ENCODE peak calls at places on chromosomes 12 and 14, in eight cellular contexts. X is NT2/D1; I is WERI-Rb-1; E is body of pancreas; G is breast epithelium; K is heart left ventricle; S is CD4-positive, alpha-beta memory T cell; N is endodermal cell. B is an unnamed sample. For H3K9me3, the result is how much of the 10 kb centered on the place peaks cover.

GRCh38 chr12:12927211-12928079 is 24.5 kb downstream of the GPRC5D start:
- DNase-seq in I (no peak), N (no peak), K (peak), X (no peak), E (peak), S (peak), G (peak), B (no peak)

GRCh38 chr12:27273114-27273513 is 29.0 kb downstream of the STK38L start:
- DNase-seq in X (no peak), G (no peak), S (no peak), N (no peak), E (no peak), K (no peak), I (no peak), B (no peak)

GRCh38 chr14:89660183-89660582 is 243.2 kb upstream of the FOXN3 start:
- DNase-seq in I (no peak), G (no peak), E (no peak), N (no peak), X (no peak), S (no peak), K (peak), B (no peak)

GRCh38 chr12:55681142-55682077 is 26.3 kb downstream of the ITGA7 start:
- DNase-seq in K (peak), N (peak), E (peak), I (peak), X (peak), G (no peak), S (no peak), B (peak)

GRCh38 chr12:55718020-55718419 is 2.2 kb upstream of the RDH5 start:
- DNase-seq in I (peak), N (peak), X (no peak), E (no peak), S (no peak), K (no peak), G (peak), B (peak)

GRCh38 chr14:20603813-20604212 is 12.6 kb upstream of the RNASE12 start:
- DNase-seq in K (no peak), S (no peak), N (no peak), I (no peak), E (no peak), G (no peak), X (no peak), B (no peak)

GRCh38 chr14:79510659-79511058 is 700.6 kb downstream of the DIO2 start:
- DNase-seq in E (no peak), I (no peak), K (no peak), S (no peak), N (no peak), G (no peak), X (no peak), B (no peak)

GRCh38 chr12:95548056-95548538 is 3.2 kb downstream of the USP44 start:
- DNase-seq in G (no peak), I (peak), S (peak), E (peak), N (peak), X (no peak), K (peak), B (peak)

GRCh38 chr12:7354521-7354920 is 50.6 kb downstream of the ACSM4 start:
- DNase-seq in K (no peak), X (no peak), S (no peak), I (no peak), G (no peak), N (no peak), E (no peak), B (no peak)

GRCh38 chr12:122880668-122881067 is 15.3 kb downstream of the VPS37B start:
- DNase-seq in K (no peak), S (no peak), E (no peak), G (no peak), N (peak), I (peak), X (no peak), B (peak)

GRCh38 chr14:62087191-62087590 is 325.0 kb downstream of the SNAPC1 start:
- DNase-seq in E (no peak), S (no peak), G (no peak), X (no peak), K (no peak), N (no peak), I (no peak), B (no peak)

DNA sequence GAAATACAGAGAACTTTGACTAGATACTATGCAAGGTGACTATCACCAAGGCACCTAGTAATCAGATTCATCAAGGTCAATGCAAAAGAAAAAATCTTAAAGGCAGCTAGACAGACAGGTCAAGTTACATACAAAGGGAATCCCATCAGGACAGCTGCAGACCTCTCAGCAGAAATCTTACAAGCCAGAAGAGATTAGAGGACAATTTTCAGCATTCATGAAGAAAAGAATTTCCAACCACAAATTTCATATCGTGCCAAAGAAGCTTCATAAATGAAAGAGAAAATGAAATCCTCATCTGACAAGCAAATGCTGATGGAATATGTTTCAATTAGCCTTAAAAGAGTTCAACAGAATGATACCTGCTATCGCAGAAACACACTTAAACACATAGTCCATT is 913.7 kb downstream of the RPS29 start:
- DNase-seq in N (no peak), G (no peak), E (no peak), S (no peak), I (no peak), X (no peak), K (no peak), B (no peak)
- H3K9me3 ChIP-seq in N (under half), G (under half), E (under half), S (under half), I (under half), X (under half), K (under half), B (under half)

DNA sequence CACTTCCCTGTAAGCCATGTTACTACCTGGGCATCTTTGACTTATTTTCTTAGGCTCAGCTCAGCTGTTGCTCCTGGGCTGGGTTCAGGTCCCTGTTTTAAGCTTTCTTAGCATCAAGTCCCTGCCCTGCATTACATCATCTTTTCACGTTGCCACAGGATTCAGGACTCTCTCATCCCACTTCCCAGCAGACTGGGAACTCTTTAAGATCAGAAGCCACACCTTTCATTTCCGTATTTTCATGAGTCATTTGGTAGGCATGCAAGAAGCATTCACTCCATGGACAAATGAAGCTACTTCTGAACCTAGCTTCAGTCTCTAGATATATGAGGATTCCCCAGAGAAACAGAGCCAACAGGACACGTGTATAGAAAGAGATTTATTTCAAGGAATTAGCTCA is 726.8 kb downstream of the VRK1 start:
- DNase-seq in N (no peak), E (no peak), G (no peak), S (no peak), I (no peak), K (no peak), X (peak), B (no peak)
- H3K9me3 ChIP-seq in N (under half), E (under half), G (under half), S (under half), I (under half), K (under half), X (under half), B (under half)

GRCh38 chr14:105622329-105622955 is 96.1 kb downstream of the TMEM121 start:
- DNase-seq in K (peak), E (no peak), N (no peak), G (no peak), I (no peak), X (no peak), S (no peak), B (no peak)
- H3K9me3 ChIP-seq in K (under half), E (under half), N (under half), G (under half), I (under half), X (under half), S (under half), B (under half)

GRCh38 chr14:31001339-31001658 is 24.1 kb upstream of the AP4S1 start:
- DNase-seq in I (no peak), N (no peak), S (no peak), G (no peak), X (no peak), E (no peak), K (no peak), B (no peak)
- H3K9me3 ChIP-seq in I (under half), N (under half), S (under half), G (under half), X (under half), E (under half), K (under half), B (under half)

GRCh38 chr14:39562175-39562574 is 129.9 kb upstream of the FBXO33 start:
- DNase-seq in I (no peak), E (no peak), N (no peak), S (no peak), K (no peak), X (no peak), G (no peak), B (no peak)
- H3K9me3 ChIP-seq in I (under half), E (under half), N (under half), S (under half), K (under half), X (under half), G (under half), B (under half)

DNA sequence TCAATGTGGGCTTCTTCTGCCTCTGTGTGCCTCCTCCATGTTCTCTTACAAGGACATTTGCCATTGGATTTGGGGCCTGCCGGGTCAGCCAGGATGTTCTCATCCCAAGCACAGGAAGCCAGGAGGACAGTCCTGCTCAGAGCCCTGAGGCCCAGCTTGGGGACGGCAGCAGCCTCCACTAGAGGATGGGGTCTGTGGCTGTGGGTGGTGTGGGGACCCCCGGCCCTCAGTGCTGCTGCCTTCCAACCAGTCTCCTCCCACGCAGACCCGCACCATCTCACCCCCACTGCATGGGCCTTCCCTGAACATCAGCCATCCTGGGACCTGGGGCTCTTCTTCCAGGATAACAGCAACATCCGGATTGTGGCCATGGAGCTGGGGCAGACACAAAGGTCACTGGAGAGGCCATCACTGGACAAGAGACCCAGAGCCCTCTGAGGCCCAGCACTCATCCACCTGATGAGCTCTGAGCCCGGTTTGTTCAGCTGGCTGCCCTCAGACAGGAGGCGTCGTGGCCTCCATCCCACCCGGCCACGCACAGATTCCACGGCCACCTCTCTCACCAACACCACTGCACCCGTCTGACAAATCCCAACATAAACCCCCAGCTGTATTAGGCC is 56.5 kb upstream of the C14orf180 start:
- DNase-seq in K (no peak), I (no peak), N (no peak), X (no peak), G (no peak), S (no peak), E (no peak), B (no peak)
- H3K9me3 ChIP-seq in K (under half), I (under half), N (under half), X (under half), G (under half), S (under half), E (under half), B (under half)

GRCh38 chr12:132998742-132999141 is 12.6 kb downstream of the ZNF26 start:
- DNase-seq in G (no peak), K (no peak), N (no peak), I (no peak), E (no peak), S (no peak), X (no peak), B (no peak)
- H3K9me3 ChIP-seq in G (half or more), K (under half), N (half or more), I (under half), E (under half), S (half or more), X (under half), B (under half)

B was measured in aorta.